ENCODE peak calls at places on chromosomes 4 and X, in six cellular contexts. One of them, this sample, is unnamed. For H3K4me1, the result is how much of the 10 kb centered on the place peaks cover.

GRCh38 chrX:47217121-47217851 is 1.2 kb upstream of the CDK16 start:
- DNase-seq in A673: peak
- DNase-seq in SK-N-SH: peak
- DNase-seq in transverse colon: no peak
- DNase-seq in neuronal stem cell: no peak
- DNase-seq in HCT116: no peak
- DNase-seq in this sample: peak

GRCh38 chr4:28822163-28822562 is 1898.0 kb upstream of the PCDH7 start:
- DNase-seq in A673: no peak
- DNase-seq in SK-N-SH: no peak
- DNase-seq in transverse colon: no peak
- DNase-seq in neuronal stem cell: no peak
- DNase-seq in HCT116: no peak
- DNase-seq in this sample: no peak

GRCh38 chr4:94641702-94642560 is 115.8 kb upstream of the BMPR1B start:
- DNase-seq in A673: no peak
- DNase-seq in SK-N-SH: no peak
- DNase-seq in transverse colon: no peak
- DNase-seq in neuronal stem cell: no peak
- DNase-seq in HCT116: peak
- DNase-seq in this sample: no peak

GRCh38 chrX:46587753-46588171 is 14.2 kb downstream of the CHST7 start:
- DNase-seq in A673: peak
- DNase-seq in SK-N-SH: no peak
- DNase-seq in transverse colon: no peak
- DNase-seq in neuronal stem cell: no peak
- DNase-seq in HCT116: no peak
- DNase-seq in this sample: no peak

GRCh38 chrX:148593146-148593545 is 92.7 kb downstream of the AFF2 start:
- DNase-seq in A673: no peak
- DNase-seq in SK-N-SH: no peak
- DNase-seq in transverse colon: no peak
- DNase-seq in neuronal stem cell: no peak
- DNase-seq in HCT116: no peak
- DNase-seq in this sample: no peak

GRCh38 chr4:159107203-159107921 is 4.5 kb downstream of the RAPGEF2 start:
- DNase-seq in A673: no peak
- DNase-seq in SK-N-SH: no peak
- DNase-seq in transverse colon: no peak
- DNase-seq in neuronal stem cell: no peak
- DNase-seq in HCT116: no peak
- DNase-seq in this sample: no peak

GRCh38 chr4:22190855-22191254 is 242.3 kb upstream of the KCNIP4 start:
- DNase-seq in A673: peak
- DNase-seq in SK-N-SH: no peak
- DNase-seq in transverse colon: no peak
- DNase-seq in neuronal stem cell: no peak
- DNase-seq in HCT116: no peak
- DNase-seq in this sample: no peak

GRCh38 chr4:90542216-90542615 is 415.0 kb downstream of the CCSER1 start:
- DNase-seq in A673: no peak
- DNase-seq in SK-N-SH: no peak
- DNase-seq in transverse colon: no peak
- DNase-seq in neuronal stem cell: no peak
- DNase-seq in HCT116: no peak
- DNase-seq in this sample: no peak

GRCh38 chrX:23773601-23774175 is 9.3 kb upstream of the SAT1 start:
- DNase-seq in A673: peak
- DNase-seq in SK-N-SH: no peak
- DNase-seq in transverse colon: peak
- DNase-seq in neuronal stem cell: no peak
- DNase-seq in HCT116: no peak
- DNase-seq in this sample: no peak

GRCh38 chrX:30971761-30972603 is 82.9 kb upstream of the TAB3 start:
- DNase-seq in A673: peak
- DNase-seq in SK-N-SH: peak
- DNase-seq in transverse colon: peak
- DNase-seq in neuronal stem cell: peak
- DNase-seq in HCT116: no peak
- DNase-seq in this sample: peak

GRCh38 chrX:150968862-150969720 is 14.0 kb upstream of the HMGB3 start:
- DNase-seq in A673: no peak
- DNase-seq in SK-N-SH: no peak
- DNase-seq in transverse colon: peak
- DNase-seq in neuronal stem cell: no peak
- DNase-seq in HCT116: no peak
- DNase-seq in this sample: no peak

GRCh38 chr4:156803056-156803455 is 168.5 kb downstream of the PDGFC start:
- DNase-seq in A673: no peak
- DNase-seq in SK-N-SH: no peak
- DNase-seq in transverse colon: no peak
- DNase-seq in neuronal stem cell: no peak
- DNase-seq in HCT116: no peak
- DNase-seq in this sample: no peak

GRCh38 chrX:132227383-132228112 is 8.3 kb upstream of the RAP2C start:
- DNase-seq in A673: no peak
- DNase-seq in SK-N-SH: no peak
- DNase-seq in transverse colon: no peak
- DNase-seq in neuronal stem cell: no peak
- DNase-seq in HCT116: no peak
- DNase-seq in this sample: no peak

GRCh38 chr4:38364383-38364963 is 299.5 kb upstream of the KLF3 start:
- DNase-seq in A673: no peak
- DNase-seq in SK-N-SH: peak
- DNase-seq in transverse colon: no peak
- DNase-seq in neuronal stem cell: no peak
- DNase-seq in HCT116: no peak
- DNase-seq in this sample: no peak

GRCh38 chrX:48792219-48792618 is 5.8 kb downstream of the GATA1 start:
- DNase-seq in A673: no peak
- DNase-seq in SK-N-SH: no peak
- DNase-seq in transverse colon: no peak
- DNase-seq in neuronal stem cell: no peak
- DNase-seq in HCT116: no peak
- DNase-seq in this sample: no peak

GRCh38 chrX:48787809-48788471 is 1.6 kb downstream of the GATA1 start:
- DNase-seq in A673: no peak
- DNase-seq in SK-N-SH: no peak
- DNase-seq in transverse colon: no peak
- DNase-seq in neuronal stem cell: no peak
- DNase-seq in HCT116: no peak
- DNase-seq in this sample: no peak

GRCh38 chrX:48791063-48791820 is 4.9 kb downstream of the GATA1 start:
- DNase-seq in A673: no peak
- DNase-seq in SK-N-SH: no peak
- DNase-seq in transverse colon: no peak
- DNase-seq in neuronal stem cell: no peak
- DNase-seq in HCT116: no peak
- DNase-seq in this sample: no peak

GRCh38 chrX:48789366-48790220 is 3.2 kb downstream of the GATA1 start:
- DNase-seq in A673: no peak
- DNase-seq in SK-N-SH: no peak
- DNase-seq in transverse colon: no peak
- DNase-seq in neuronal stem cell: no peak
- DNase-seq in HCT116: no peak
- DNase-seq in this sample: no peak

GRCh38 chrX:48790477-48790876 is 4.1 kb downstream of the GATA1 start:
- DNase-seq in A673: no peak
- DNase-seq in SK-N-SH: no peak
- DNase-seq in transverse colon: no peak
- DNase-seq in neuronal stem cell: no peak
- DNase-seq in HCT116: no peak
- DNase-seq in this sample: no peak
- H3K4me1 ChIP-seq in A673: under half
- H3K4me1 ChIP-seq in SK-N-SH: under half
- H3K4me1 ChIP-seq in transverse colon: under half
- H3K4me1 ChIP-seq in neuronal stem cell: under half
- H3K4me1 ChIP-seq in HCT116: under half
- H3K4me1 ChIP-seq in this sample: under half

DNA sequence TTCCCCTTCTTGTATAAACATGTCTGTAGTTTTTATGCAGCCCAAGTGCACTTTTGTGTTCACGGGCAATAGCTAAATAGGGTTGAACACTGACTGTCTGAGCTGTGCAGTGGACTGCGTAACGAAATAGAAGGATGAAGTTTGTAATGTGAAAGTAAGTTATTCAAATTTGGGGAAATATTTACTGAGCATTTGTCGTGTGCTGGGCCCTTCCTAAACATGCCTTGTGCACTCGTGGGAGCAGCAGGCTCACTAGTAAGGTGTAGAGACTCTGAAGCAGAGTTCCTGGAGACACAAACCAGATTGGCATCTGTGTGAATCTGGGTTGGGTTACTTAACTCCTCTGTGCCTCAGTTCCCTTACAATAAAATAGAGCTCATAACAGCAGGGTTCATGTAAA is 51.7 kb upstream of the C1QTNF7 start:
- DNase-seq in A673: no peak
- DNase-seq in SK-N-SH: no peak
- DNase-seq in transverse colon: no peak
- DNase-seq in neuronal stem cell: no peak
- DNase-seq in HCT116: no peak
- DNase-seq in this sample: no peak
- H3K4me1 ChIP-seq in A673: under half
- H3K4me1 ChIP-seq in SK-N-SH: under half
- H3K4me1 ChIP-seq in transverse colon: under half
- H3K4me1 ChIP-seq in neuronal stem cell: under half
- H3K4me1 ChIP-seq in HCT116: under half
- H3K4me1 ChIP-seq in this sample: under half

DNA sequence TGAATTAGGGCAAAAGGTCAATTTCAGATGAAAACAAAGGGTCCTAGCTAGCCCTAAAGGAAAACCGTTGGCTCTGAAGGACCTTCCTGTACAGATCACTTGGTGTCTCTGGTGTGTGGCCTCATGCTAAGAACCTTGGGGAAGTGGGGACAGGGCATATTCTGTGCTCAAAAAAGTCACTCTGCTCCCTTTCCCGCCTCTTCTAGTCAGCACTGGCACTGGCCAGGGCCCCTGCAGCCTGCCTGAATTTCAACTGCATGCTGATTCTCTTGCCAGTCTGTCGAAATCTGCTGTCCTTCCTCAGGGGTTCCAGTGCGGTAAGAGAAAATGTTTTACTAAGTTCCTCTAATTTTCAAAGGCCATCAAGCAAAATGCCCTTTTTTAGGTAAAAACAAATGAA is 3.4 kb downstream of the CYBB start:
- DNase-seq in A673: no peak
- DNase-seq in SK-N-SH: no peak
- DNase-seq in transverse colon: no peak
- DNase-seq in neuronal stem cell: no peak
- DNase-seq in HCT116: no peak
- DNase-seq in this sample: no peak
- H3K4me1 ChIP-seq in A673: under half
- H3K4me1 ChIP-seq in SK-N-SH: under half
- H3K4me1 ChIP-seq in transverse colon: under half
- H3K4me1 ChIP-seq in neuronal stem cell: under half
- H3K4me1 ChIP-seq in HCT116: under half
- H3K4me1 ChIP-seq in this sample: under half

GRCh38 chr4:184357164-184357563 is 117.2 kb downstream of the IRF2 start:
- DNase-seq in A673: no peak
- DNase-seq in SK-N-SH: no peak
- DNase-seq in transverse colon: no peak
- DNase-seq in neuronal stem cell: no peak
- DNase-seq in HCT116: no peak
- DNase-seq in this sample: no peak
- H3K4me1 ChIP-seq in A673: half or more
- H3K4me1 ChIP-seq in SK-N-SH: under half
- H3K4me1 ChIP-seq in transverse colon: under half
- H3K4me1 ChIP-seq in neuronal stem cell: under half
- H3K4me1 ChIP-seq in HCT116: under half
- H3K4me1 ChIP-seq in this sample: under half

GRCh38 chrX:38646129-38646528 is 84.8 kb downstream of the TSPAN7 start:
- DNase-seq in A673: no peak
- DNase-seq in SK-N-SH: no peak
- DNase-seq in transverse colon: no peak
- DNase-seq in neuronal stem cell: no peak
- DNase-seq in HCT116: no peak
- DNase-seq in this sample: no peak
- H3K4me1 ChIP-seq in A673: under half
- H3K4me1 ChIP-seq in SK-N-SH: under half
- H3K4me1 ChIP-seq in transverse colon: under half
- H3K4me1 ChIP-seq in neuronal stem cell: under half
- H3K4me1 ChIP-seq in HCT116: under half
- H3K4me1 ChIP-seq in this sample: under half

This sample was measured in BE2C.